ENCODE peak calls at places on chromosome 2, in seven cellular contexts. N is AG10803, R is anterior cingulate cortex, W is psoas muscle, G is activated T-cell treated with anti-CD3 and anti-CD28 coated beads for 1 hour, A is T-helper 17 cell, Y is aorta. B is an unnamed sample.

GRCh38 chr2:174704647-174705046 is 59.6 kb downstream of the CHRNA1 start:
- DNase-seq in Y (no peak), G (no peak), N (no peak), W (no peak), R (no peak), A (no peak), B (no peak)

GRCh38 chr2:27932396-27932795 is 41.9 kb downstream of the BABAM2 start:
- DNase-seq in Y (no peak), G (no peak), N (peak), W (no peak), A (no peak), R (no peak), B (no peak)

GRCh38 chr2:201154615-201155014 is 28.3 kb upstream of the CASP10 start:
- DNase-seq in W (no peak), A (no peak), N (no peak), R (no peak), G (no peak), Y (no peak), B (no peak)

GRCh38 chr2:12819721-12820120 is 103.0 kb downstream of the TRIB2 start:
- DNase-seq in G (no peak), Y (no peak), W (no peak), R (no peak), A (no peak), N (peak), B (no peak)

GRCh38 chr2:18066894-18067293 is 188.4 kb downstream of the KCNS3 start:
- DNase-seq in N (no peak), Y (no peak), W (no peak), A (no peak), G (no peak), R (no peak), B (no peak)

GRCh38 chr2:140882671-140883620 is 1247.9 kb downstream of the LRP1B start:
- DNase-seq in N (peak), W (no peak), A (no peak), Y (no peak), R (no peak), G (no peak), B (no peak)

GRCh38 chr2:41580806-41581205 is 467.0 kb upstream of the PKDCC start:
- DNase-seq in Y (no peak), R (no peak), G (no peak), N (no peak), W (no peak), A (no peak), B (no peak)

GRCh38 chr2:468631-469310 is 180.9 kb upstream of the ALKAL2 start:
- DNase-seq in W (no peak), R (no peak), A (no peak), Y (no peak), N (no peak), G (no peak), B (no peak)

GRCh38 chr2:137252934-137253333 is 487.6 kb downstream of the THSD7B start:
- DNase-seq in A (no peak), R (no peak), N (peak), W (no peak), G (no peak), Y (no peak), B (no peak)

GRCh38 chr2:9333591-9334171 is 89.6 kb downstream of the ITGB1BP1 start:
- DNase-seq in G (no peak), N (peak), A (no peak), W (peak), Y (peak), R (peak), B (peak)

GRCh38 chr2:62287895-62288589 is 92.1 kb downstream of the B3GNT2 start:
- DNase-seq in A (no peak), N (peak), R (no peak), Y (peak), W (peak), G (peak), B (no peak)